ENCODE peak calls at places on chromosomes 16 and 17, in nine cellular contexts. One of them, this sample, is unnamed.

GRCh38 chr17:13698832-13699231 is 97.1 kb upstream of the HS3ST3A1 start:
- DNase-seq in A549: no peak
- DNase-seq in left lung: no peak
- DNase-seq in colonic mucosa: no peak
- DNase-seq in Peyer's patch: no peak
- DNase-seq in endothelial cell of umbilical vein: no peak
- DNase-seq in brain microvascular endothelial cell: no peak
- DNase-seq in ovary: no peak
- DNase-seq in right atrium auricular region: no peak
- DNase-seq in this sample: no peak

GRCh38 chr16:17359778-17360177 is 111.0 kb downstream of the XYLT1 start:
- DNase-seq in colonic mucosa: no peak
- DNase-seq in right atrium auricular region: peak
- DNase-seq in ovary: no peak
- DNase-seq in brain microvascular endothelial cell: no peak
- DNase-seq in Peyer's patch: peak
- DNase-seq in left lung: no peak
- DNase-seq in endothelial cell of umbilical vein: no peak
- DNase-seq in A549: no peak
- DNase-seq in this sample: no peak

GRCh38 chr17:83187782-83188311 is 108.4 kb downstream of the METRNL start:
- DNase-seq in Peyer's patch: no peak
- DNase-seq in colonic mucosa: no peak
- DNase-seq in left lung: no peak
- DNase-seq in brain microvascular endothelial cell: no peak
- DNase-seq in right atrium auricular region: no peak
- DNase-seq in endothelial cell of umbilical vein: no peak
- DNase-seq in ovary: no peak
- DNase-seq in A549: no peak
- DNase-seq in this sample: no peak

GRCh38 chr16:86911311-86911999 is 333.1 kb downstream of the FOXL1 start:
- DNase-seq in endothelial cell of umbilical vein: no peak
- DNase-seq in colonic mucosa: no peak
- DNase-seq in A549: no peak
- DNase-seq in right atrium auricular region: no peak
- DNase-seq in Peyer's patch: no peak
- DNase-seq in left lung: no peak
- DNase-seq in ovary: no peak
- DNase-seq in brain microvascular endothelial cell: no peak
- DNase-seq in this sample: no peak

GRCh38 chr17:21213491-21214014 is 408 bp downstream of the TMEM11 start:
- DNase-seq in colonic mucosa: no peak
- DNase-seq in right atrium auricular region: no peak
- DNase-seq in A549: no peak
- DNase-seq in ovary: no peak
- DNase-seq in brain microvascular endothelial cell: peak
- DNase-seq in endothelial cell of umbilical vein: no peak
- DNase-seq in left lung: no peak
- DNase-seq in Peyer's patch: peak
- DNase-seq in this sample: peak

GRCh38 chr17:83179811-83180210 is 100.4 kb downstream of the METRNL start:
- DNase-seq in colonic mucosa: no peak
- DNase-seq in ovary: no peak
- DNase-seq in right atrium auricular region: peak
- DNase-seq in A549: no peak
- DNase-seq in left lung: no peak
- DNase-seq in Peyer's patch: no peak
- DNase-seq in brain microvascular endothelial cell: no peak
- DNase-seq in endothelial cell of umbilical vein: no peak
- DNase-seq in this sample: no peak

GRCh38 chr16:70416748-70417616 is 21.9 kb downstream of the ST3GAL2 start:
- DNase-seq in Peyer's patch: peak
- DNase-seq in left lung: no peak
- DNase-seq in endothelial cell of umbilical vein: no peak
- DNase-seq in A549: no peak
- DNase-seq in ovary: no peak
- DNase-seq in colonic mucosa: peak
- DNase-seq in right atrium auricular region: no peak
- DNase-seq in brain microvascular endothelial cell: no peak
- DNase-seq in this sample: no peak

GRCh38 chr17:41510251-41511065 is 5.0 kb upstream of the KRT13 start:
- DNase-seq in brain microvascular endothelial cell: no peak
- DNase-seq in right atrium auricular region: no peak
- DNase-seq in ovary: no peak
- DNase-seq in endothelial cell of umbilical vein: no peak
- DNase-seq in colonic mucosa: no peak
- DNase-seq in Peyer's patch: no peak
- DNase-seq in left lung: no peak
- DNase-seq in A549: no peak
- DNase-seq in this sample: peak

GRCh38 chr17:43524945-43525575 is 21.1 kb downstream of the ETV4 start:
- DNase-seq in brain microvascular endothelial cell: peak
- DNase-seq in colonic mucosa: no peak
- DNase-seq in endothelial cell of umbilical vein: no peak
- DNase-seq in Peyer's patch: no peak
- DNase-seq in ovary: no peak
- DNase-seq in right atrium auricular region: no peak
- DNase-seq in left lung: no peak
- DNase-seq in A549: no peak
- DNase-seq in this sample: no peak

GRCh38 chr16:7689234-7689633 is 356.6 kb downstream of the RBFOX1 start:
- DNase-seq in right atrium auricular region: no peak
- DNase-seq in brain microvascular endothelial cell: no peak
- DNase-seq in A549: no peak
- DNase-seq in Peyer's patch: no peak
- DNase-seq in endothelial cell of umbilical vein: no peak
- DNase-seq in colonic mucosa: no peak
- DNase-seq in left lung: no peak
- DNase-seq in ovary: no peak
- DNase-seq in this sample: no peak

GRCh38 chr16:383326-384020 is 1.7 kb upstream of the PGAP6 start:
- DNase-seq in endothelial cell of umbilical vein: peak
- DNase-seq in right atrium auricular region: no peak
- DNase-seq in ovary: no peak
- DNase-seq in Peyer's patch: peak
- DNase-seq in left lung: no peak
- DNase-seq in colonic mucosa: peak
- DNase-seq in brain microvascular endothelial cell: no peak
- DNase-seq in A549: no peak
- DNase-seq in this sample: peak

GRCh38 chr17:41957058-41957868 is 9.3 kb upstream of the CNP start:
- DNase-seq in Peyer's patch: no peak
- DNase-seq in colonic mucosa: no peak
- DNase-seq in brain microvascular endothelial cell: no peak
- DNase-seq in left lung: no peak
- DNase-seq in A549: no peak
- DNase-seq in right atrium auricular region: no peak
- DNase-seq in ovary: no peak
- DNase-seq in endothelial cell of umbilical vein: peak
- DNase-seq in this sample: no peak

DNA sequence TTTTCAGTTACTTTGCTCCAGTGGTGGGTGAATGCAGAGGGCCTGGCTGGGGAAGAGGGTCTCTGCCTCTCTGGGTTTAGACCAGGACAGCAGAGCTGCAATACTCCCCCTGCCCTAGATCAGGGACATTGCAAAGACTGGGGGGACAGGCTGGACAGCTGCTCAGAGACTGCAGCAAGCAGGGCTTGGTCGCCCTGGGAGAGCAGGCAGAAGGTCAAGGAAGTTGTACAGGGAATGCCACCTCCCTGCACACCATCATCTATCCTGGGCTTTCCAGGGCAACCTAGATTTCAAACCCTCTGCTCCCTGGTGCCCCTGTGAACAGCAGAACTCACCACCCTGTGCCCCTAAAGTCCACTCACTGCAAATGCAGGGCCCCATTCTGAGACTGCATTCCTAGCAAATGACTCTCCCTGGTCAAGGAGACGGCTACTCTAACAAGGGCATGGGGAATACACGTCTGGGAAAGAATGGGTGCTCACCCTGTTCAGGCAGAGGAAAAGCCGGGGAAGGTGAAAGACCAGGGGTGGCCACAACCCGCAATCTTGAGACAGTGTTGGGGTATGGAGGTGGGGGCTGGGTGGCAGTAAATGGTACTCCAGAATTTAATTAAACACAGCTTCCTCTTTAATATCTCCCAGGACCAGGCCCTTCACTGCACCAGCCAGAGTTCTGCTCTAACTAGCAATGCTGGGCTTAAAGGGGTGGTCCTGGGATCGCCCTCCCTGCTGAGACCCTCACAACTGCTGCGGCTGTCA is 1.0 kb downstream of the KIFC3 start:
- DNase-seq in colonic mucosa: no peak
- DNase-seq in left lung: no peak
- DNase-seq in A549: peak
- DNase-seq in Peyer's patch: no peak
- DNase-seq in ovary: peak
- DNase-seq in endothelial cell of umbilical vein: peak
- DNase-seq in brain microvascular endothelial cell: peak
- DNase-seq in right atrium auricular region: no peak
- DNase-seq in this sample: peak
- H3K4me3 ChIP-seq in colonic mucosa: peak
- H3K4me3 ChIP-seq in left lung: peak
- H3K4me3 ChIP-seq in A549: peak
- H3K4me3 ChIP-seq in Peyer's patch: peak
- H3K4me3 ChIP-seq in ovary: peak
- H3K4me3 ChIP-seq in endothelial cell of umbilical vein: peak
- H3K4me3 ChIP-seq in brain microvascular endothelial cell: peak
- H3K4me3 ChIP-seq in right atrium auricular region: peak
- H3K4me3 ChIP-seq in this sample: peak

GRCh38 chr16:11395008-11395948 is 50.0 kb downstream of the RMI2 start:
- DNase-seq in brain microvascular endothelial cell: no peak
- DNase-seq in colonic mucosa: no peak
- DNase-seq in endothelial cell of umbilical vein: no peak
- DNase-seq in right atrium auricular region: no peak
- DNase-seq in Peyer's patch: no peak
- DNase-seq in ovary: no peak
- DNase-seq in A549: no peak
- DNase-seq in left lung: no peak
- DNase-seq in this sample: no peak
- TF ChIP-seq CTCF in brain microvascular endothelial cell: no peak
- TF ChIP-seq CTCF in colonic mucosa: no peak
- TF ChIP-seq CTCF in endothelial cell of umbilical vein: no peak
- TF ChIP-seq CTCF in right atrium auricular region: no peak
- TF ChIP-seq CTCF in Peyer's patch: no peak
- TF ChIP-seq CTCF in ovary: no peak
- TF ChIP-seq CTCF in A549: peak
- TF ChIP-seq CTCF in left lung: no peak
- TF ChIP-seq CTCF in this sample: peak

GRCh38 chr16:29745126-29745852 is 501 bp downstream of the C16orf54 start:
- DNase-seq in Peyer's patch: peak
- DNase-seq in right atrium auricular region: no peak
- DNase-seq in A549: no peak
- DNase-seq in colonic mucosa: peak
- DNase-seq in endothelial cell of umbilical vein: no peak
- DNase-seq in brain microvascular endothelial cell: no peak
- DNase-seq in ovary: no peak
- DNase-seq in left lung: no peak
- DNase-seq in this sample: no peak

GRCh38 chr16:29744541-29745101 is 1.2 kb downstream of the C16orf54 start:
- DNase-seq in right atrium auricular region: no peak
- DNase-seq in colonic mucosa: no peak
- DNase-seq in Peyer's patch: no peak
- DNase-seq in left lung: no peak
- DNase-seq in endothelial cell of umbilical vein: no peak
- DNase-seq in ovary: no peak
- DNase-seq in A549: no peak
- DNase-seq in brain microvascular endothelial cell: no peak
- DNase-seq in this sample: no peak

GRCh38 chr16:29743475-29743826 is 2.3 kb downstream of the C16orf54 start:
- DNase-seq in right atrium auricular region: no peak
- DNase-seq in colonic mucosa: no peak
- DNase-seq in brain microvascular endothelial cell: no peak
- DNase-seq in left lung: no peak
- DNase-seq in ovary: no peak
- DNase-seq in A549: no peak
- DNase-seq in Peyer's patch: no peak
- DNase-seq in endothelial cell of umbilical vein: no peak
- DNase-seq in this sample: no peak

GRCh38 chr16:29742683-29743275 is 3.0 kb downstream of the C16orf54 start:
- DNase-seq in Peyer's patch: no peak
- DNase-seq in A549: no peak
- DNase-seq in left lung: no peak
- DNase-seq in endothelial cell of umbilical vein: no peak
- DNase-seq in brain microvascular endothelial cell: no peak
- DNase-seq in ovary: no peak
- DNase-seq in right atrium auricular region: no peak
- DNase-seq in colonic mucosa: peak
- DNase-seq in this sample: no peak

DNA sequence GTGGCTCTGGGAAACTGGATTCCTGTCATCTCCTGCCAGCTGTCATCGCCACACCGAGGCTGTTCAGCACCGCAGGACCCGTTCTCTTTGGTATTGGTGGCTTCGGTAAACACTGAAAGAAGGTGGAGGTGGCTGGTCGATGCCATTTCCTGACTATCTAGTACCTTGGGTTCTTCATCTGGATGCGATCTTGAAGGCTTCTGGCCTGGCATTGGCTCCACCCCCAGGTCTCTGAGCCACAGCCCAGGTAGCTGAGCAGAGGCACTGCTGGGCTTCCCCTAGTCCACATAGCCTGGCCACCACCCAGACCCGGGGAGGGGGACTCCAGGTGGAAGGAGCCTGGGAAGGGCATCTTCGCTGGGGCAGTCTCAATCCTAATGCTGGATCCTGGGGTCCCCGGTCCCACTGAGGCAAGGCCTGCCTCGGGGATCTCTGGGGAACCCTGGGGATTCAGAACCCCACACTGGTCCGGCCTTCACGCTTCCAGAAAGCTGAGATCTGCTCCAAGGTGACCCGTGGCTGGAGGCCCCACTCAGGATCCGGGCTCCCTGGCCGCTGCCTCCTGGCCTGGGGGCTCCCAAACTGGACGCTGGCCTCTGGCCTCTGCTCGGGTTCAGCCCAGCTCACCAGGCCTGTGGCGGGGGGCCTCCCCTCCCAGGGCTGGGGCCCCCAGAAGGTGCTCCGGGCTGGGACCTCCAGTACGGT is 1.8 kb downstream of the C16orf54 start:
- DNase-seq in ovary: no peak
- DNase-seq in Peyer's patch: no peak
- DNase-seq in left lung: no peak
- DNase-seq in colonic mucosa: peak
- DNase-seq in A549: no peak
- DNase-seq in endothelial cell of umbilical vein: no peak
- DNase-seq in right atrium auricular region: no peak
- DNase-seq in brain microvascular endothelial cell: no peak
- DNase-seq in this sample: no peak
- H3K4me3 ChIP-seq in ovary: no peak
- H3K4me3 ChIP-seq in Peyer's patch: peak
- H3K4me3 ChIP-seq in left lung: no peak
- H3K4me3 ChIP-seq in colonic mucosa: no peak
- H3K4me3 ChIP-seq in A549: no peak
- H3K4me3 ChIP-seq in endothelial cell of umbilical vein: no peak
- H3K4me3 ChIP-seq in right atrium auricular region: no peak
- H3K4me3 ChIP-seq in brain microvascular endothelial cell: no peak
- H3K4me3 ChIP-seq in this sample: no peak

DNA sequence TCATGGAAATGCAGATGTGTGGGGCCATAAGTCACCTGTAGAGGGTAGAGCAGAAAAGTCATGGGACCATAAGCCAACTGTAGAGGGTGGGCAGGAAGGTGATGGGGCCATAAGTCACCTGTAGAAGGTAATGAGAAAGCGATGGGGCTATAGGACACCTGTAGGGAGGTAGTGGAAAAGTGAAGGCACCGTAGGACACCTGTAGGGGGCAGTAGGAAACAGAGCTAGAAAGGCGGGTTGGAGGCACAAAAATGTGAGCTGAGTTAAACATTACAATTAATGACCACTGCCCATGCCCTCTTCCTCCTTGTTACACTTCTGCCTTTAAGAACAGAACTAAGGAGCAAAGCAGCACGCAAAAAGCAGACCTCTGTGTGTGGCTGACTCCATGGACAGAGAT is 150.1 kb downstream of the SHISA6 start:
- DNase-seq in right atrium auricular region: no peak
- DNase-seq in brain microvascular endothelial cell: no peak
- DNase-seq in A549: no peak
- DNase-seq in endothelial cell of umbilical vein: no peak
- DNase-seq in left lung: no peak
- DNase-seq in ovary: no peak
- DNase-seq in Peyer's patch: no peak
- DNase-seq in colonic mucosa: peak
- DNase-seq in this sample: no peak
- TF ChIP-seq CTCF in right atrium auricular region: no peak
- TF ChIP-seq CTCF in brain microvascular endothelial cell: no peak
- TF ChIP-seq CTCF in A549: no peak
- TF ChIP-seq CTCF in endothelial cell of umbilical vein: no peak
- TF ChIP-seq CTCF in left lung: peak
- TF ChIP-seq CTCF in ovary: no peak
- TF ChIP-seq CTCF in Peyer's patch: no peak
- TF ChIP-seq CTCF in colonic mucosa: no peak
- TF ChIP-seq CTCF in this sample: no peak

This sample was measured in epithelial cell of esophagus.